ENCODE peak calls at places on chromosomes 5 and 9, in six cellular contexts. L, M, X, W, Y and S are unnamed samples. For H3K36me3, the result is how much of the 10 kb centered on the place peaks cover.

GRCh38 chr5:158935215-158935614 is 164.5 kb downstream of the EBF1 start:
- DNase-seq in L (no peak), Y (no peak), X (no peak), W (no peak), M (no peak), S (no peak)

GRCh38 chr9:3525088-3525835 is 539 bp downstream of the RFX3 start:
- DNase-seq in L (no peak), W (no peak), M (no peak), Y (no peak), X (no peak), S (no peak)

GRCh38 chr5:55234171-55234700 is 828 bp upstream of the CCNO start:
- DNase-seq in M (peak), X (peak), Y (peak), L (peak), W (peak), S (no peak)

GRCh38 chr5:929596-929995 is 36.9 kb downstream of the TRIP13 start:
- DNase-seq in Y (no peak), M (no peak), X (no peak), L (no peak), W (no peak), S (no peak)

GRCh38 chr9:7976167-7976755 is 176.7 kb upstream of the DMAC1 start:
- DNase-seq in W (no peak), X (no peak), M (no peak), L (no peak), Y (no peak), S (no peak)

GRCh38 chr9:91359734-91360470 is 1.8 kb downstream of the AUH start:
- DNase-seq in W (no peak), Y (no peak), M (peak), X (no peak), L (no peak), S (no peak)

GRCh38 chr5:54742417-54742889 is 224.9 kb downstream of the SNX18 start:
- DNase-seq in W (peak), L (peak), M (peak), X (peak), Y (peak), S (no peak)

GRCh38 chr5:56126487-56127179 is 106.5 kb downstream of the ANKRD55 start:
- DNase-seq in Y (no peak), W (peak), M (peak), L (no peak), X (peak), S (no peak)

GRCh38 chr9:132590318-132591182 is 8.1 kb downstream of the BARHL1 start:
- DNase-seq in X (no peak), Y (no peak), L (no peak), W (no peak), M (no peak), S (no peak)

GRCh38 chr5:115543365-115543700 is 1.2 kb downstream of the FEM1C start:
- DNase-seq in Y (no peak), X (no peak), M (no peak), W (no peak), L (no peak), S (no peak)

GRCh38 chr9:136309806-136310220 is 5.9 kb upstream of the CCDC187 start:
- DNase-seq in W (no peak), L (no peak), Y (no peak), M (no peak), X (no peak), S (no peak)

GRCh38 chr9:113343732-113344231 is 3.7 kb upstream of the WDR31 start:
- DNase-seq in W (peak), L (no peak), X (no peak), Y (peak), M (no peak), S (no peak)

GRCh38 chr5:174533127-174533453 is 191.3 kb upstream of the MSX2 start:
- DNase-seq in M (no peak), X (peak), Y (no peak), L (no peak), W (no peak), S (no peak)

GRCh38 chr5:79938468-79938867 is 52.6 kb downstream of the MTX3 start:
- DNase-seq in L (no peak), W (no peak), X (no peak), M (no peak), Y (no peak), S (no peak)

GRCh38 chr9:135369401-135369800 is 110.2 kb upstream of the PPP1R26 start:
- DNase-seq in X (no peak), L (no peak), Y (no peak), W (no peak), M (peak), S (no peak)

GRCh38 chr9:137423810-137424291 is 658 bp downstream of the NOXA1 start:
- DNase-seq in Y (no peak), M (peak), W (no peak), X (no peak), L (peak), S (no peak)

GRCh38 chr5:144191998-144192397 is 21.3 kb downstream of the KCTD16 start:
- DNase-seq in X (peak), Y (no peak), W (peak), M (peak), L (peak), S (peak)

GRCh38 chr9:103364753-103365152 is 369.6 kb downstream of the CYLC2 start:
- DNase-seq in Y (no peak), L (peak), X (no peak), M (peak), W (peak), S (no peak)

GRCh38 chr9:109813829-109814228 is 33.8 kb downstream of the PALM2AKAP2 start:
- DNase-seq in Y (no peak), M (no peak), L (no peak), X (no peak), W (no peak), S (no peak)

GRCh38 chr5:11888221-11888620 is 16.0 kb downstream of the CTNND2 start:
- DNase-seq in X (no peak), W (no peak), Y (no peak), L (no peak), M (no peak), S (no peak)

GRCh38 chr9:121510766-121511555 is 11.3 kb upstream of the GGTA1 start:
- DNase-seq in Y (no peak), M (no peak), X (peak), W (no peak), L (no peak), S (no peak)

GRCh38 chr5:120152472-120152871 is 311.6 kb upstream of the PRR16 start:
- DNase-seq in X (peak), Y (no peak), M (peak), L (no peak), W (peak), S (peak)

GRCh38 chr9:69173891-69174644 is at the start of gene TJP2:
- DNase-seq in L (peak), Y (no peak), M (no peak), X (peak), W (peak), S (no peak)

GRCh38 chr5:1670342-1670741 is 129.3 kb downstream of the MRPL36 start:
- DNase-seq in X (peak), L (no peak), M (no peak), W (peak), Y (peak), S (no peak)

GRCh38 chr5:14684757-14685156 is 20.2 kb downstream of the OTULIN start:
- DNase-seq in W (no peak), X (no peak), Y (no peak), L (no peak), M (no peak), S (no peak)

GRCh38 chr9:97556721-97557605 is 55.5 kb downstream of the TMOD1 start:
- DNase-seq in L (no peak), W (peak), X (no peak), M (no peak), Y (no peak), S (no peak)

GRCh38 chr9:92639791-92640271 is 30.1 kb downstream of the IPPK start:
- DNase-seq in M (no peak), Y (peak), L (no peak), W (no peak), X (no peak), S (no peak)
- H3K36me3 ChIP-seq in M (under half), Y (under half), L (under half), W (under half), X (half or more), S (under half)

DNA sequence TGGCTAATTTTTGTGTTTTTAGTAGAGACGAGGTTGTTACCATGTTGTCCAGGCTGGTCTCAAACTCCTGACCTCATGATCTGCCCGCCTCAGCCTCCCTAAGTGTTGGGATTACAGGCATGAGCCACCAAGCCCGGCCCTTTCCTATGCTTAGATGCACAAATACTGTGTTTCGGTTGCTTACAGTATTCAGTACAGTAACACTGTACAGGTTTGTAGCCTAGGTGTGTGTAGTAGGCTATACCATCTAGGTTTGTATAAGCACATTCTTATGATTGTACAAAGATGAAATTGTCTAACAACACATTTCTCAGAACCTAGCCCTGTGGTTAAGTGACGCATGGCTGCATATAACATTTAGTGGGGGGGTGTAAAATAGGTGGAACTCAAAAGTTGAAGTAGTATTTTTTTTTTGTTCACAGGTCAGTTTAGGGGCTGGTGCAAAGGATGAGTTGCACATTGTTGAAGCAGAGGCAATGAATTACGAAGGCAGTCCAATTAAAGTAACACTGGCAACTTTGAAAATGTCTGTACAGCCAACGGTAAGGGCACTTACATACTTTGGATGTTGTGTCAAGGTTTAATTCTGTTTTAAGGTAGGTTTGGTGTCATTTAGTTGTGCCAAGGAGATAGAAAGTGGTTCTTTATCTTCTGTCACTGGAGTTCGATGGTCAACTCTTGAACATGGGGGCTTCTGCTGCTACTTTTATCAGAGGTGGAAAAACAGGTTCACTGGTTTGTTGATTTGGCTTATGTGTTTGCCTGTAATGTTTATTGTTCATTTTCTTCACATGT is 3.4 kb downstream of the NPM1 start:
- DNase-seq in M (no peak), Y (no peak), W (no peak), L (no peak), X (no peak), S (no peak)
- H3K36me3 ChIP-seq in M (half or more), Y (under half), W (under half), L (half or more), X (under half), S (under half)

GRCh38 chr5:96780626-96781025 is 27.1 kb downstream of the ERAP1 start:
- DNase-seq in X (peak), M (no peak), W (peak), L (no peak), Y (no peak), S (peak)

GRCh38 chr5:96776606-96777005 is 31.1 kb downstream of the ERAP1 start:
- DNase-seq in M (no peak), Y (no peak), W (no peak), X (no peak), L (no peak), S (no peak)

GRCh38 chr5:96781031-96781733 is 26.6 kb downstream of the ERAP1 start:
- DNase-seq in X (peak), W (peak), Y (no peak), L (peak), M (peak), S (peak)

GRCh38 chr5:96775689-96776088 is 32.1 kb downstream of the ERAP1 start:
- DNase-seq in W (no peak), Y (no peak), M (no peak), X (no peak), L (no peak), S (no peak)

GRCh38 chr5:96778409-96778808 is 29.3 kb downstream of the ERAP1 start:
- DNase-seq in L (no peak), X (no peak), M (no peak), Y (no peak), W (no peak), S (no peak)
- H3K36me3 ChIP-seq in L (under half), X (under half), M (under half), Y (under half), W (under half), S (under half)

DNA sequence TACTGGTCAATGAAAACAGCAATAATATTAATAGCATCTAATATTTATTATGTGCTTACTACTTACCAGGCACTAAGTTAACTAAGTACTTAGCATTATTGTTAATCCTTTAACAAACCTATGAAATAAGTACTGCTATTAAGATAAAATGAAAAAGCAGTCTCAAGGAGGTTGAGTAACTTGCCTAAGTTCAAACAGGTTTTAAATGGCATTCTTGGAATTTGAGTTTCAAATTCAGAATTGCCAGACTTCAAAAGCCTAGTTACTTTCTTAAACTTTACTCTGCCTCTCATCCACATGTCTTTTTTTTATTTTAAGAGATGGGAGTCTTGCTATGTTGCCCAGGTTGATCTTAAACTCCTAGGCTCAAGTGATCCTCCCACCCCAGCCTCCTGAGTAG is 16.0 kb downstream of the LEAP2 start:
- DNase-seq in Y (no peak), X (no peak), L (no peak), W (no peak), M (no peak), S (no peak)
- H3K36me3 ChIP-seq in Y (under half), X (under half), L (half or more), W (half or more), M (under half), S (under half)

GRCh38 chr9:35396560-35397215 is 93.2 kb upstream of the RUSC2 start:
- DNase-seq in Y (peak), L (no peak), W (no peak), X (no peak), M (no peak), S (no peak)

GRCh38 chr9:35397216-35397698 is 92.7 kb upstream of the RUSC2 start:
- DNase-seq in W (no peak), Y (no peak), L (no peak), M (no peak), X (no peak), S (no peak)

GRCh38 chr9:35398651-35399335 is 91.1 kb upstream of the RUSC2 start:
- DNase-seq in Y (peak), W (no peak), X (no peak), M (no peak), L (no peak), S (no peak)

GRCh38 chr9:35397923-35398322 is 92.0 kb upstream of the RUSC2 start:
- DNase-seq in X (no peak), M (no peak), L (no peak), Y (peak), W (no peak), S (no peak)

GRCh38 chr9:35395076-35395675 is 94.7 kb upstream of the RUSC2 start:
- DNase-seq in Y (peak), M (no peak), W (no peak), X (no peak), L (no peak), S (no peak)
- H3K36me3 ChIP-seq in Y (under half), M (under half), W (under half), X (under half), L (under half), S (under half)